ENCODE peak calls at places on chromosomes 1 and 21, in seven cellular contexts. One of them, this sample, is unnamed.

GRCh38 chr1:1306070-1306660 is 1.6 kb downstream of the ACAP3 start:
- DNase-seq in DND-41: peak; percentile 31
- DNase-seq in tibial artery: no peak
- DNase-seq in adrenal gland: no peak
- DNase-seq in SJCRH30: peak; percentile 77
- DNase-seq in spleen: no peak
- DNase-seq in thoracic aorta: no peak
- DNase-seq in this sample: no peak

GRCh38 chr1:205396972-205397616 is 24.8 kb downstream of the LEMD1 start:
- DNase-seq in SJCRH30: peak; percentile 90
- DNase-seq in spleen: no peak
- DNase-seq in thoracic aorta: no peak
- DNase-seq in DND-41: no peak
- DNase-seq in tibial artery: no peak
- DNase-seq in adrenal gland: peak; percentile 67
- DNase-seq in this sample: peak; percentile 49

GRCh38 chr1:160284220-160284781 is 632 bp downstream of the PEX19 start:
- DNase-seq in adrenal gland: peak; percentile 70
- DNase-seq in thoracic aorta: no peak
- DNase-seq in spleen: no peak
- DNase-seq in DND-41: no peak
- DNase-seq in SJCRH30: peak; percentile 38
- DNase-seq in tibial artery: no peak
- DNase-seq in this sample: peak; percentile 68

GRCh38 chr1:75908717-75909152 is 23.5 kb downstream of the ASB17 start:
- DNase-seq in tibial artery: no peak
- DNase-seq in DND-41: no peak
- DNase-seq in thoracic aorta: no peak
- DNase-seq in adrenal gland: no peak
- DNase-seq in spleen: no peak
- DNase-seq in SJCRH30: peak; percentile 83
- DNase-seq in this sample: no peak

GRCh38 chr1:16067127-16067768 is 6.2 kb downstream of the FAM131C start:
- DNase-seq in tibial artery: no peak
- DNase-seq in thoracic aorta: no peak
- DNase-seq in SJCRH30: peak; percentile 75
- DNase-seq in spleen: no peak
- DNase-seq in DND-41: no peak
- DNase-seq in adrenal gland: peak; percentile 95
- DNase-seq in this sample: no peak

GRCh38 chr1:32947669-32948068 is 16.9 kb downstream of the RNF19B start:
- DNase-seq in adrenal gland: no peak
- DNase-seq in DND-41: no peak
- DNase-seq in tibial artery: no peak
- DNase-seq in SJCRH30: no peak
- DNase-seq in spleen: no peak
- DNase-seq in thoracic aorta: no peak
- DNase-seq in this sample: no peak

GRCh38 chr1:54835970-54836369 is 34.8 kb upstream of the TTC22 start:
- DNase-seq in adrenal gland: peak; percentile 49
- DNase-seq in thoracic aorta: no peak
- DNase-seq in DND-41: no peak
- DNase-seq in SJCRH30: no peak
- DNase-seq in spleen: no peak
- DNase-seq in tibial artery: peak; percentile 38
- DNase-seq in this sample: no peak

GRCh38 chr1:28510350-28511223 is 4.7 kb downstream of the RCC1 start:
- DNase-seq in tibial artery: no peak
- DNase-seq in DND-41: peak; percentile 44
- DNase-seq in thoracic aorta: no peak
- DNase-seq in adrenal gland: no peak
- DNase-seq in SJCRH30: peak; percentile 67
- DNase-seq in spleen: no peak
- DNase-seq in this sample: peak; percentile 67

GRCh38 chr21:44697811-44698734 is 1.1 kb downstream of the KRTAP10-12 start:
- DNase-seq in spleen: no peak
- DNase-seq in tibial artery: peak; percentile 41
- DNase-seq in adrenal gland: peak; percentile 39
- DNase-seq in thoracic aorta: no peak
- DNase-seq in SJCRH30: peak; percentile 24
- DNase-seq in DND-41: no peak
- DNase-seq in this sample: no peak

GRCh38 chr1:227070638-227071285 is 130.7 kb downstream of the COQ8A start:
- DNase-seq in spleen: no peak
- DNase-seq in adrenal gland: no peak
- DNase-seq in DND-41: no peak
- DNase-seq in tibial artery: no peak
- DNase-seq in SJCRH30: no peak
- DNase-seq in thoracic aorta: no peak
- DNase-seq in this sample: no peak

GRCh38 chr21:25934771-25935224 is 200.0 kb downstream of the GABPA start:
- DNase-seq in thoracic aorta: peak; percentile 65
- DNase-seq in tibial artery: peak; percentile 89
- DNase-seq in SJCRH30: peak; percentile 75
- DNase-seq in spleen: no peak
- DNase-seq in DND-41: no peak
- DNase-seq in adrenal gland: peak; percentile 75
- DNase-seq in this sample: no peak

GRCh38 chr1:64031191-64031590 is 172.2 kb upstream of the UBE2U start:
- DNase-seq in tibial artery: no peak
- DNase-seq in DND-41: no peak
- DNase-seq in spleen: no peak
- DNase-seq in thoracic aorta: no peak
- DNase-seq in SJCRH30: no peak
- DNase-seq in adrenal gland: no peak
- DNase-seq in this sample: no peak

GRCh38 chr1:184212649-184213314 is 161.3 kb downstream of the TSEN15 start:
- DNase-seq in thoracic aorta: no peak
- DNase-seq in tibial artery: no peak
- DNase-seq in adrenal gland: no peak
- DNase-seq in DND-41: no peak
- DNase-seq in spleen: no peak
- DNase-seq in SJCRH30: no peak
- DNase-seq in this sample: no peak

GRCh38 chr1:16996845-16997244 is 14.9 kb downstream of the ATP13A2 start:
- DNase-seq in tibial artery: no peak
- DNase-seq in adrenal gland: no peak
- DNase-seq in spleen: no peak
- DNase-seq in thoracic aorta: no peak
- DNase-seq in SJCRH30: no peak
- DNase-seq in DND-41: no peak
- DNase-seq in this sample: no peak

GRCh38 chr1:78491311-78492071 is 717 bp downstream of the PTGFR start:
- DNase-seq in DND-41: no peak
- DNase-seq in tibial artery: peak; percentile 79
- DNase-seq in thoracic aorta: no peak
- DNase-seq in spleen: no peak
- DNase-seq in adrenal gland: peak; percentile 79
- DNase-seq in SJCRH30: no peak
- DNase-seq in this sample: no peak

GRCh38 chr1:117171900-117172501 is 38.7 kb downstream of the VTCN1 start:
- DNase-seq in adrenal gland: no peak
- DNase-seq in tibial artery: no peak
- DNase-seq in SJCRH30: peak; percentile 79
- DNase-seq in spleen: no peak
- DNase-seq in thoracic aorta: no peak
- DNase-seq in DND-41: no peak
- DNase-seq in this sample: no peak

GRCh38 chr1:190022709-190023108 is 455.0 kb downstream of the BRINP3 start:
- DNase-seq in spleen: no peak
- DNase-seq in thoracic aorta: no peak
- DNase-seq in adrenal gland: no peak
- DNase-seq in DND-41: no peak
- DNase-seq in tibial artery: no peak
- DNase-seq in SJCRH30: no peak
- DNase-seq in this sample: no peak

GRCh38 chr1:156684227-156684782 is 7.1 kb upstream of the NES start:
- DNase-seq in adrenal gland: no peak
- DNase-seq in thoracic aorta: no peak
- DNase-seq in tibial artery: no peak
- DNase-seq in DND-41: no peak
- DNase-seq in spleen: no peak
- DNase-seq in SJCRH30: no peak
- DNase-seq in this sample: no peak

GRCh38 chr1:21843996-21844395 is 31.9 kb downstream of the LDLRAD2 start:
- DNase-seq in SJCRH30: no peak
- DNase-seq in spleen: no peak
- DNase-seq in tibial artery: no peak
- DNase-seq in adrenal gland: no peak
- DNase-seq in thoracic aorta: no peak
- DNase-seq in DND-41: no peak
- DNase-seq in this sample: no peak
- H3K36me3 ChIP-seq in SJCRH30: peaks cover 97% of the 10 kb centered on the region
- H3K36me3 ChIP-seq in spleen: peaks cover 90% of the 10 kb centered on the region
- H3K36me3 ChIP-seq in tibial artery: peaks cover 100% of the 10 kb centered on the region
- H3K36me3 ChIP-seq in adrenal gland: peaks cover 98% of the 10 kb centered on the region
- H3K36me3 ChIP-seq in thoracic aorta: peaks cover 89% of the 10 kb centered on the region
- H3K36me3 ChIP-seq in DND-41: no peaks in the 10 kb centered on the region
- H3K36me3 ChIP-seq in this sample: no peaks in the 10 kb centered on the region

GRCh38 chr1:12076425-12077005 is 13.4 kb downstream of the TNFRSF8 start:
- DNase-seq in DND-41: no peak
- DNase-seq in tibial artery: no peak
- DNase-seq in spleen: peak; percentile 54
- DNase-seq in thoracic aorta: no peak
- DNase-seq in adrenal gland: no peak
- DNase-seq in SJCRH30: no peak
- DNase-seq in this sample: no peak

GRCh38 chr1:12078575-12078937 is 15.5 kb downstream of the TNFRSF8 start:
- DNase-seq in tibial artery: no peak
- DNase-seq in adrenal gland: no peak
- DNase-seq in SJCRH30: no peak
- DNase-seq in thoracic aorta: no peak
- DNase-seq in spleen: no peak
- DNase-seq in DND-41: no peak
- DNase-seq in this sample: no peak

GRCh38 chr1:12073796-12074195 is 10.7 kb downstream of the TNFRSF8 start:
- DNase-seq in SJCRH30: no peak
- DNase-seq in spleen: peak; percentile 11
- DNase-seq in tibial artery: no peak
- DNase-seq in adrenal gland: no peak
- DNase-seq in thoracic aorta: no peak
- DNase-seq in DND-41: no peak
- DNase-seq in this sample: no peak

GRCh38 chr1:12072741-12073140 is 9.6 kb downstream of the TNFRSF8 start:
- DNase-seq in DND-41: no peak
- DNase-seq in adrenal gland: no peak
- DNase-seq in spleen: no peak
- DNase-seq in SJCRH30: no peak
- DNase-seq in thoracic aorta: no peak
- DNase-seq in tibial artery: no peak
- DNase-seq in this sample: no peak

DNA sequence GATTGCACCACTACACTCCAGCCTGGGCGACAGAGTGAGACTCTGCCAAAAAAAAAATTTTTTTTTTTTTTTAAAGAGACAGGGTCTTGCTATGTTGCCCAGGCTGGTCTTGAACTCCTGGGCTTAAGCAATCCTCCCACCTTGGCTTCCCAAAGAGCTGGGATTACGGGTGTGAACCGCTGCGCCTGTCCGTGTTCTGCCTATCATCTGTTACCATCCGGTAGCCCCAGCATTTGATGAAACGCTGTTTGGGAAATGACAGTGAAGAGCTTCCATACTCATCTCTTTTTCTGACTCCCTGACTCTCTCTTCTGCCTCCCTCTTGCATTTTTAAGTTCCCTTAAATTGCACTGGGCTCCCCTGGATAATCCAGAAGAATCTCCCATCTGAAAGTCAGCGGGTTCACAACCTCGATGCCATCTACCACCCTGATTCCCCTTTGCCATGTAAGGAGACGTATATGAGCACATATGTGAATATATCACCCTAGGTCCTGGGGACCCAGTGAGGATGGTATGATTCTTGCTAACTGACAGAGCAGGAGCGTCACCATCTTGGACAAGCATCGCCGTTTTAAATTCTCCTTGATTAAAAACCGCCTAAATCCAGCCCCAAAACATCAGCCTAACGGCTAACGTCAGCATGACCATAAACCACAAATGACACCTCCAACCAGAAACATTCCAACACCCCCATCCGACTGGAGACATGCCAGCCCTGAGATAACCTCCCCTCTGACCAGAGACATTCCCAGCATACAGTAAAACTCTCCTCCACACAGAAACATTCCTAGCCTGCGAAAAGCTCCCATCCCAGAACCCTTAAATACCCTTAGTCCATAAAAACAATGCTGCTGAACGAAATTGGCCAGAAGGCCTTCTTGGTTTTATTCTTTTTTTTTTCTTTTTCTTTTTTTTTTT is 12.4 kb downstream of the TNFRSF8 start:
- DNase-seq in SJCRH30: peak; percentile 58
- DNase-seq in tibial artery: no peak
- DNase-seq in spleen: peak; percentile 28
- DNase-seq in adrenal gland: peak; percentile 71
- DNase-seq in DND-41: no peak
- DNase-seq in thoracic aorta: no peak
- DNase-seq in this sample: no peak
- H3K36me3 ChIP-seq in SJCRH30: no peaks in the 10 kb centered on the region
- H3K36me3 ChIP-seq in tibial artery: no peaks in the 10 kb centered on the region
- H3K36me3 ChIP-seq in spleen: no peaks in the 10 kb centered on the region
- H3K36me3 ChIP-seq in adrenal gland: no peaks in the 10 kb centered on the region
- H3K36me3 ChIP-seq in DND-41: peaks cover 3% of the 10 kb centered on the region
- H3K36me3 ChIP-seq in thoracic aorta: no peaks in the 10 kb centered on the region
- H3K36me3 ChIP-seq in this sample: no peaks in the 10 kb centered on the region

DNA sequence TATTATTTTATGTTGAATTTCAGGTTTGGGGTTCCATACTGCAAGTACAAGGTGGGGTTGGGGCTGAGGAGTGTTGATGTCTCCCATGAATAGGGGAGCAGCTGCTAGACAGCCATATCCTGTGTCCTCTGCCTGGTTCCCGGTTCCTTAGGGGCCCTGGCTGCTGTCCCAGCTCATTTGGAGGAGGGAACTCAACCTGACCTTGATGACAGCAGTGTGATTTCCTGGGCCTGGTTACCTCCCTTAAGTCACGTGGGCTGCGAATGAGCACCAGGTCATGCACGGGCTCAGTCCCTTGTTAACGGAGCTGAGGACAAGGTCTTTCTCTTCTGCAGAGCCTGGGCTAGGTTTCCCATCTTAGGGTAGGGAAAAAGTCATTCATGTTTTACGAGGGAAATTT is 85.1 kb downstream of the MTR start:
- DNase-seq in adrenal gland: peak; percentile 88
- DNase-seq in tibial artery: no peak
- DNase-seq in SJCRH30: peak; percentile 6
- DNase-seq in spleen: no peak
- DNase-seq in DND-41: no peak
- DNase-seq in thoracic aorta: no peak
- DNase-seq in this sample: no peak
- H3K36me3 ChIP-seq in adrenal gland: peaks cover 8% of the 10 kb centered on the region
- H3K36me3 ChIP-seq in tibial artery: peaks cover 32% of the 10 kb centered on the region
- H3K36me3 ChIP-seq in SJCRH30: peaks cover 8% of the 10 kb centered on the region
- H3K36me3 ChIP-seq in spleen: peaks cover 96% of the 10 kb centered on the region
- H3K36me3 ChIP-seq in DND-41: peaks cover 68% of the 10 kb centered on the region
- H3K36me3 ChIP-seq in thoracic aorta: peaks cover 13% of the 10 kb centered on the region
- H3K36me3 ChIP-seq in this sample: peaks cover 48% of the 10 kb centered on the region

DNA sequence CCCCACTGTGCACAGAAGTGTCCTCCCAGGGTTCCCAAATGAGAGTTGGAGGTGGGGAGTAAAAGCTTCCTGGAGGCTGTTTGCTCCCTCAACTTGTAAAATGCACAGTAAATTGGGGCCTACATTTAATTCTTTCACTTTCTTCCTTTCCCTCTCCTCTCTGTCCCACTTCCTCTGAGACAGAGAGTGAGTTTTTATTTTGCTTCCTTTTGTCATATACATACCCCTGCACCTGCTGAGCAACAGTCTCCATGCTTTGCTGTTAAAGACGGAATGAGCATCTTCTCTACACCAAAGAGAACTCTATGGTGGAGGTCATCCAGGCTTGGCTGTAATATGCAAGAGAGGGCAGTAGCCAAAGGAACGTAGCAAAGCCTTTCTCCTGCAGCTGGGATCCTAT is 79.3 kb upstream of the VAV3 start:
- DNase-seq in thoracic aorta: no peak
- DNase-seq in DND-41: no peak
- DNase-seq in adrenal gland: no peak
- DNase-seq in SJCRH30: no peak
- DNase-seq in tibial artery: no peak
- DNase-seq in spleen: no peak
- DNase-seq in this sample: no peak
- H3K36me3 ChIP-seq in thoracic aorta: no peaks in the 10 kb centered on the region
- H3K36me3 ChIP-seq in DND-41: no peaks in the 10 kb centered on the region
- H3K36me3 ChIP-seq in adrenal gland: no peaks in the 10 kb centered on the region
- H3K36me3 ChIP-seq in SJCRH30: no peaks in the 10 kb centered on the region
- H3K36me3 ChIP-seq in tibial artery: no peaks in the 10 kb centered on the region
- H3K36me3 ChIP-seq in spleen: no peaks in the 10 kb centered on the region
- H3K36me3 ChIP-seq in this sample: no peaks in the 10 kb centered on the region